ENCODE peak calls at places on chromosomes 4 and X, in six cellular contexts. One of them, this sample, is unnamed.
A peak's percentile ranks its signal among the peaks of the same experiment; 100 is the strongest.

GRCh38 chrX:53356186-53356585 is 66.3 kb downstream of the SMC1A start:
- DNase-seq in adrenal gland: no peak
- DNase-seq in erythroblast: peak; percentile 4
- DNase-seq in A549: no peak
- DNase-seq in sigmoid colon: no peak
- DNase-seq in lower leg skin: no peak
- DNase-seq in this sample: no peak

GRCh38 chr4:163161536-163162205 is 5.0 kb downstream of the NAF1 start:
- DNase-seq in adrenal gland: no peak
- DNase-seq in erythroblast: no peak
- DNase-seq in A549: no peak
- DNase-seq in sigmoid colon: no peak
- DNase-seq in lower leg skin: no peak
- DNase-seq in this sample: no peak

GRCh38 chr4:82890602-82890912 is 396 bp downstream of the SEC31A start:
- DNase-seq in adrenal gland: no peak
- DNase-seq in erythroblast: peak; percentile 84
- DNase-seq in A549: peak; percentile 5
- DNase-seq in sigmoid colon: no peak
- DNase-seq in lower leg skin: no peak
- DNase-seq in this sample: no peak

GRCh38 chr4:5874811-5875465 is 17.9 kb downstream of the CRMP1 start:
- DNase-seq in adrenal gland: no peak
- DNase-seq in erythroblast: no peak
- DNase-seq in A549: no peak
- DNase-seq in sigmoid colon: no peak
- DNase-seq in lower leg skin: peak; percentile 34
- DNase-seq in this sample: no peak

GRCh38 chr4:125314676-125315570 is at the start of gene FAT4:
- DNase-seq in adrenal gland: peak; percentile 94
- DNase-seq in erythroblast: peak; percentile 72
- DNase-seq in A549: peak; percentile 67
- DNase-seq in sigmoid colon: peak; percentile 98
- DNase-seq in lower leg skin: peak; percentile 89
- DNase-seq in this sample: peak; percentile 86

GRCh38 chr4:85779165-85779564 is 304.2 kb downstream of the ARHGAP24 start:
- DNase-seq in adrenal gland: no peak
- DNase-seq in erythroblast: no peak
- DNase-seq in A549: no peak
- DNase-seq in sigmoid colon: no peak
- DNase-seq in lower leg skin: no peak
- DNase-seq in this sample: no peak

GRCh38 chr4:134202136-134202535 is 547 bp upstream of the PABPC4L start:
- DNase-seq in adrenal gland: no peak
- DNase-seq in erythroblast: no peak
- DNase-seq in A549: no peak
- DNase-seq in sigmoid colon: no peak
- DNase-seq in lower leg skin: no peak
- DNase-seq in this sample: no peak

GRCh38 chrX:17441965-17442364 is 67.0 kb downstream of the NHS start:
- DNase-seq in adrenal gland: no peak
- DNase-seq in erythroblast: no peak
- DNase-seq in A549: no peak
- DNase-seq in sigmoid colon: no peak
- DNase-seq in lower leg skin: no peak
- DNase-seq in this sample: no peak

GRCh38 chrX:526295-527224 is 104.0 kb upstream of the SHOX start:
- DNase-seq in adrenal gland: no peak
- DNase-seq in erythroblast: no peak
- DNase-seq in A549: peak; percentile 33
- DNase-seq in sigmoid colon: no peak
- DNase-seq in lower leg skin: no peak
- DNase-seq in this sample: no peak

GRCh38 chr4:15673337-15673736 is 8.3 kb upstream of the FAM200B start:
- DNase-seq in adrenal gland: no peak
- DNase-seq in erythroblast: no peak
- DNase-seq in A549: no peak
- DNase-seq in sigmoid colon: no peak
- DNase-seq in lower leg skin: no peak
- DNase-seq in this sample: no peak

GRCh38 chr4:16544251-16544721 is 318.0 kb upstream of the TAPT1 start:
- DNase-seq in adrenal gland: peak; percentile 28
- DNase-seq in erythroblast: no peak
- DNase-seq in A549: no peak
- DNase-seq in sigmoid colon: peak; percentile 78
- DNase-seq in lower leg skin: peak; percentile 24
- DNase-seq in this sample: peak; percentile 11

GRCh38 chr4:82431026-82431745 is 796 bp downstream of the ENOPH1 start:
- DNase-seq in adrenal gland: no peak
- DNase-seq in erythroblast: no peak
- DNase-seq in A549: no peak
- DNase-seq in sigmoid colon: no peak
- DNase-seq in lower leg skin: no peak
- DNase-seq in this sample: peak; percentile 51

GRCh38 chr4:64079316-64079715 is 329.9 kb downstream of the TECRL start:
- DNase-seq in adrenal gland: no peak
- DNase-seq in erythroblast: no peak
- DNase-seq in A549: no peak
- DNase-seq in sigmoid colon: no peak
- DNase-seq in lower leg skin: no peak
- DNase-seq in this sample: no peak

GRCh38 chr4:53478671-53479456 is 101.4 kb downstream of the FIP1L1 start:
- DNase-seq in adrenal gland: peak; percentile 55
- DNase-seq in erythroblast: no peak
- DNase-seq in A549: no peak
- DNase-seq in sigmoid colon: no peak
- DNase-seq in lower leg skin: no peak
- DNase-seq in this sample: no peak

GRCh38 chrX:70477734-70478075 is 33.1 kb downstream of the DLG3 start:
- DNase-seq in adrenal gland: no peak
- DNase-seq in erythroblast: no peak
- DNase-seq in A549: no peak
- DNase-seq in sigmoid colon: no peak
- DNase-seq in lower leg skin: no peak
- DNase-seq in this sample: no peak

GRCh38 chr4:17066972-17067371 is 168.5 kb upstream of the LDB2 start:
- DNase-seq in adrenal gland: peak; percentile 54
- DNase-seq in erythroblast: no peak
- DNase-seq in A549: peak; percentile 3
- DNase-seq in sigmoid colon: no peak
- DNase-seq in lower leg skin: peak; percentile 22
- DNase-seq in this sample: no peak

GRCh38 chr4:71247706-71248105 is 91.1 kb upstream of the SLC4A4 start:
- DNase-seq in adrenal gland: no peak
- DNase-seq in erythroblast: no peak
- DNase-seq in A549: no peak
- DNase-seq in sigmoid colon: no peak
- DNase-seq in lower leg skin: no peak
- DNase-seq in this sample: no peak

GRCh38 chrX:45715787-45716186 is 515.1 kb upstream of the DIPK2B start:
- DNase-seq in adrenal gland: no peak
- DNase-seq in erythroblast: no peak
- DNase-seq in A549: no peak
- DNase-seq in sigmoid colon: no peak
- DNase-seq in lower leg skin: no peak
- DNase-seq in this sample: no peak

GRCh38 chrX:147573266-147573665 is 338.5 kb upstream of the FMR1 start:
- DNase-seq in adrenal gland: no peak
- DNase-seq in erythroblast: no peak
- DNase-seq in A549: no peak
- DNase-seq in sigmoid colon: no peak
- DNase-seq in lower leg skin: no peak
- DNase-seq in this sample: no peak
- TF ChIP-seq POLR2A in adrenal gland: no peak
- TF ChIP-seq POLR2A in erythroblast: no peak
- TF ChIP-seq POLR2A in A549: no peak
- TF ChIP-seq POLR2A in sigmoid colon: no peak
- TF ChIP-seq POLR2A in lower leg skin: no peak
- TF ChIP-seq POLR2A in this sample: no peak

DNA sequence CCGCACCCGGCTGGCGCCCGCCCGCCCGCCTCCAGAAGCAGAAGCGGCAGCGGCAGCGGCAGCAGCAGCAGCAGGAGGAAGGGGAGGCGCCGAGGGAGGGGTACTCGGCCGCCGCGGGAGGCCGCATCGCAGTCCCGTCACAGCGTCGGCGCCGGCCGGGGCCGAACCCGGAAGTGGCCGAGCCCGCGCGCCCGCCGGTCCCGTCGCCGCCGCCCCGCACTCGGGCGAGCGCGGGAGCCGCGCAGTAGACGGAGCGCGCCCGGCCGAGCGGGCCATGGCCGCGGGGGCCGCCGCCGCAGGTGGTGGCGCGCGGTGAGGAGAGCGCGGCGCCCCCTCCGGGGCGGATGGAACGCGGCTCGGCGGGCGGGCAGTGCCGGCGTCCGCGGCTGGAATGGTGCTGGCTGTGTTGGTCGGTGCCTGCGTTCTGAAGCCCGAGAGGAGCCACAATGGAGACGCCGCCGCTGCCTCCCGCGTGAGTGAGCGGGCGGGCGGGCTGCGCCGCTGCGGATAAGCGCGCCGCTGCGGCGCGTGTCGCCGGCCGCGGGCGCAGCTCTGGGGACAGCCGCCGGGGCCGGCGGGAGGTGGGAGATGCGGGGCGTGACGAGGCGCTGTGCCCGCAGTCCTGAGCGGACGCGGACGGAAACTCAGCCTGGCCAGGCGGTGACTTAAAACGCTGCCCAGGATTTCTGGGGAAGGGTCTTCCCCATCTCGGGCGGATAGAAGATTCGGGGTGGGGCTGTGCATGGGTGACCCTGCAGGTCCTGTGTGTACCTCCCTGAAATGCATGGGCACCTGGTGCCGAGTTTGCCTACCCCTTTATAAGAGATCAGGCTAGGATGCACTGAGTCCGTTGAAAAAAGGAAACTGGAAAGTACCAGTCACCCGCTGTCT is at the start of gene KLHL2:
- DNase-seq in adrenal gland: peak; percentile 87
- DNase-seq in erythroblast: peak; percentile 83
- DNase-seq in A549: peak; percentile 35
- DNase-seq in sigmoid colon: peak; percentile 88
- DNase-seq in lower leg skin: peak; percentile 69
- DNase-seq in this sample: peak; percentile 82
- TF ChIP-seq POLR2A in adrenal gland: peak; percentile 84
- TF ChIP-seq POLR2A in erythroblast: peak; percentile 60
- TF ChIP-seq POLR2A in A549: peak; percentile 48
- TF ChIP-seq POLR2A in sigmoid colon: no peak
- TF ChIP-seq POLR2A in lower leg skin: no peak
- TF ChIP-seq POLR2A in this sample: peak; percentile 50

GRCh38 chr4:1347410-1347864 is 429 bp downstream of the UVSSA start:
- DNase-seq in adrenal gland: peak; percentile 92
- DNase-seq in erythroblast: peak; percentile 81
- DNase-seq in A549: peak; percentile 33
- DNase-seq in sigmoid colon: peak; percentile 91
- DNase-seq in lower leg skin: peak; percentile 69
- DNase-seq in this sample: peak; percentile 81

GRCh38 chr4:1344696-1345095 is 2.3 kb upstream of the UVSSA start:
- DNase-seq in adrenal gland: no peak
- DNase-seq in erythroblast: no peak
- DNase-seq in A549: no peak
- DNase-seq in sigmoid colon: no peak
- DNase-seq in lower leg skin: no peak
- DNase-seq in this sample: no peak

GRCh38 chr4:1346781-1347409 is at the start of gene UVSSA:
- DNase-seq in adrenal gland: peak; percentile 100
- DNase-seq in erythroblast: peak; percentile 100
- DNase-seq in A549: peak; percentile 98
- DNase-seq in sigmoid colon: peak; percentile 100
- DNase-seq in lower leg skin: peak; percentile 100
- DNase-seq in this sample: peak; percentile 100

GRCh38 chr4:1348014-1348513 is 1.1 kb downstream of the UVSSA start:
- DNase-seq in adrenal gland: no peak
- DNase-seq in erythroblast: no peak
- DNase-seq in A549: no peak
- DNase-seq in sigmoid colon: no peak
- DNase-seq in lower leg skin: no peak
- DNase-seq in this sample: no peak

DNA sequence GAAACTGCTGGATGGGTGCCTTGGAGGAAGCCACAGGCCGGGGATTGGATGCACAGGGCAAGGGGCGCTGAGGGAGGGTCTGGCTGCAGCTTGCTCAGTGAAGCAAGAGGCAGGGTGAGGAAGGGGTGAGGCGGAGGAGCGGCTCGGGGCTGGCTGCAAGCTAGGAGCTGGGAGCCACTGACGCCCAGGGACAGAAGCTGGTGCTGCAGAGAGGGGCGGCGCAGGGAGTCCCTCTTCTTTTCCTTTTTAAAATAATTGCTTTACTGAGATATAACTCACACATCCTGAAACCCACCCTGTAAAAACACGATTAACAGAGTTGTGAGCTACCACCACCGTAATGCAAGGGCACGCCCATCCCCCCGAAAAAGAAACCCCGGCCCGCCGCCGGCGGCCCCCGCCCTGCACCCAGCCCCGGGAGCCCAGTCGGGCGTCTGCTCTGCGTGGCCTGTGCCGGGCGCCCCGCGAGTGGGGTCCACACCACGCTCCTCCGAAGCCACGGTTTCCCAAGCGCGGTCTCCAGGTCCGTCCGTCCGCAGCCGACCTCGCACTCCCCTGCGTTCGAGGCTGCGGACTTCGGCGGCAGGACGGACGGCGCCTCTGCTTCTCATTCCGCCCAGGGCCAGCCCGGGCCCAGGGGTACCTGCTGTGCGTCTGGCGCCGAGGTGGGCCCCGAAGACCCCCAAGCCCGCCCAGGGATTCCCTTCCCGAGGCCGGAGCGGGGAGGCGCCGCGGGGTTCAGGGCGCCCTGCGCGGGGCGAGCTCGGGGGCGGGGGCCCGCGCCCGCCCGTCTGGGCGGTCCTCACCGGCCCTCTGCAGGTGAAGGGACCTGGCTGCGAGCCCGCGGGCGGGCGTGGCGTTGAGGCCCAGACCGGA is 865 bp upstream of the UVSSA start:
- DNase-seq in adrenal gland: peak; percentile 63
- DNase-seq in erythroblast: peak; percentile 70
- DNase-seq in A549: peak; percentile 24
- DNase-seq in sigmoid colon: peak; percentile 84
- DNase-seq in lower leg skin: peak; percentile 27
- DNase-seq in this sample: peak; percentile 56
- TF ChIP-seq POLR2A in adrenal gland: peak; percentile 17
- TF ChIP-seq POLR2A in erythroblast: no peak
- TF ChIP-seq POLR2A in A549: peak; percentile 16
- TF ChIP-seq POLR2A in sigmoid colon: no peak
- TF ChIP-seq POLR2A in lower leg skin: no peak
- TF ChIP-seq POLR2A in this sample: no peak

DNA sequence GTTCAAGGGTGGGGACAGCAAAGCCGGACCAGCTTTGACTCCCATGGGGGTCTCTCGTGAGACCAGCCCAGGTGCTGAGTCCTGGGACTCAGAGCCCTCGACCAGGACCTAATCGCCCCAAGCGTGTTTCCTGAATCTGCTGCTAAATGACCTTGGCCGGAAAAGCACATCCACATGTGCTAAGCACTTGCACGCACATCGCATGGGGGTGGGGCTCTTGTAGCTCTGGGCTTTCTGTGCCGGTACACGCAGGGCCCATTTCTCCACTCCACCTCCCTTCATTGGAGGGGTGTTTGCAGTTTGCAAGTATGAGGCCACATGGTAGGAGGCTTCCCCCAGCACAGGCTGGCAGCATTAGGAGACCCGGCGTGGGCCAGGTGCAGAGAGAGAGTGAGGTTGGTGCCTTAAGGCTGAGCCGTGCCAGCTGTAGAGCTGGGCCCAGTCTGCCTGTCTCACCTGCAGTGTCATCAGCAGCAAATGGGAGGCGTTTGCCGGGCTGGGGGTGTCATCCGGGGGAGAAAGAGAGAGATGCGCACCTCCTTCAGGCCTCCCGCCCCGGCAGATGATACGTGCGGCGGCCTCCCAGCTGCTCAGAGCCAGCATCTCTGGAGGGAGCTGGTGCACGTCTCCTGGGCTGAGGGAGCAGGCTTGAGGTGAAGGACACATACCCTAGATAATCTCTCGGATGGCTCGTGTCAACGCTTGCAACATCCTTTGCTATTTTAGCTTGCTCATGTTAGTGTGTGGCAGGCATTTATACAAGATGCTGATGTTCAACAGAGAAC is 45.2 kb upstream of the CLCN4 start:
- DNase-seq in adrenal gland: peak; percentile 71
- DNase-seq in erythroblast: no peak
- DNase-seq in A549: no peak
- DNase-seq in sigmoid colon: peak; percentile 75
- DNase-seq in lower leg skin: no peak
- DNase-seq in this sample: no peak
- TF ChIP-seq POLR2A in adrenal gland: peak; percentile 27
- TF ChIP-seq POLR2A in erythroblast: no peak
- TF ChIP-seq POLR2A in A549: no peak
- TF ChIP-seq POLR2A in sigmoid colon: no peak
- TF ChIP-seq POLR2A in lower leg skin: no peak
- TF ChIP-seq POLR2A in this sample: no peak

This sample was measured in body of pancreas.